ENCODE peak calls at places on chromosomes 16 and 17, in six cellular contexts. I is IMR-90; M is C1 segment of cervical spinal cord; D is activated CD4-positive, alpha-beta T cell treated with anti-CD3 and anti-CD28 coated beads, Interleukin-2, amount 50 U/mL, for 1 hour; Z is fibroblast of mammary gland; V is MM.1S. Q is an unnamed sample.

GRCh38 chr16:67518676-67519075 is 10.0 kb upstream of the RIPOR1 start:
- DNase-seq in I (no peak), M (no peak), D (no peak), Z (no peak), V (no peak), Q (no peak)

GRCh38 chr16:73064996-73065349 is 17.0 kb upstream of the ZFHX3 start:
- DNase-seq in I (no peak), M (no peak), D (no peak), Z (no peak), V (no peak), Q (no peak)

GRCh38 chr16:15843635-15844279 is 13.1 kb downstream of the MYH11 start:
- DNase-seq in I (peak), M (no peak), D (no peak), Z (peak), V (no peak), Q (no peak)

GRCh38 chr17:78925234-78925633 is at the start of gene TIMP2:
- DNase-seq in I (peak), M (no peak), D (peak), Z (peak), V (peak), Q (peak)

GRCh38 chr16:86956437-86956836 is 360.8 kb downstream of the C16orf95 start:
- DNase-seq in I (no peak), M (no peak), D (no peak), Z (no peak), V (no peak), Q (no peak)

GRCh38 chr17:32349503-32349853 is 479 bp upstream of the ZNF207 start:
- DNase-seq in I (no peak), M (no peak), D (no peak), Z (peak), V (peak), Q (no peak)

GRCh38 chr17:38926290-38927070 is 1.1 kb downstream of the LASP1NB start:
- DNase-seq in I (no peak), M (no peak), D (no peak), Z (no peak), V (peak), Q (no peak)

GRCh38 chr17:43027091-43028032 is 2.3 kb downstream of the RND2 start:
- DNase-seq in I (no peak), M (no peak), D (no peak), Z (no peak), V (no peak), Q (no peak)

GRCh38 chr17:13786000-13786598 is 184.4 kb upstream of the HS3ST3A1 start:
- DNase-seq in I (peak), M (no peak), D (no peak), Z (peak), V (no peak), Q (no peak)

GRCh38 chr16:1823821-1824220 is 2.8 kb downstream of the HAGH start:
- DNase-seq in I (peak), M (no peak), D (no peak), Z (peak), V (peak), Q (no peak)

GRCh38 chr17:56926704-56927103 is 12.9 kb upstream of the TRIM25 start:
- DNase-seq in I (no peak), M (no peak), D (no peak), Z (no peak), V (no peak), Q (no peak)

GRCh38 chr17:63433746-63434591 is 12.1 kb downstream of the CYB561 start:
- DNase-seq in I (peak), M (no peak), D (no peak), Z (peak), V (no peak), Q (no peak)

GRCh38 chr17:77036841-77037381 is 103.9 kb upstream of the SEC14L1 start:
- DNase-seq in I (no peak), M (no peak), D (no peak), Z (no peak), V (peak), Q (no peak)

Q was measured in frontal cortex.